ENCODE peak calls at places on chromosome 15, in nine cellular contexts. One of them, this sample, is unnamed.

GRCh38 chr15:42723068-42723467 is 13.9 kb downstream of the CDAN1 start:
- DNase-seq in NCI-H748 treated with DMSO at 0.1 percent for 48 hours: no peak
- DNase-seq in mucosa of descending colon: no peak
- DNase-seq in T-helper 17 cell: no peak
- DNase-seq in activated CD8-positive, alpha-beta T cell treated with anti-CD3 and anti-CD28 coated beads, Interleukin-2, amount 10 ng/mL, durations not matched to agents 7 days and 5 days: no peak
- DNase-seq in nephron progenitor cell: no peak
- DNase-seq in adipocyte: no peak
- DNase-seq in endothelial cell of umbilical vein: peak
- DNase-seq in HFF-Myc: no peak
- DNase-seq in this sample: no peak

GRCh38 chr15:65066001-65066634 is 1.7 kb downstream of the RASL12 start:
- DNase-seq in endothelial cell of umbilical vein: no peak
- DNase-seq in nephron progenitor cell: no peak
- DNase-seq in mucosa of descending colon: no peak
- DNase-seq in HFF-Myc: no peak
- DNase-seq in T-helper 17 cell: no peak
- DNase-seq in NCI-H748 treated with DMSO at 0.1 percent for 48 hours: no peak
- DNase-seq in activated CD8-positive, alpha-beta T cell treated with anti-CD3 and anti-CD28 coated beads, Interleukin-2, amount 10 ng/mL, durations not matched to agents 7 days and 5 days: no peak
- DNase-seq in adipocyte: no peak
- DNase-seq in this sample: no peak

GRCh38 chr15:100098705-100099104 is 243.1 kb downstream of the ADAMTS17 start:
- DNase-seq in activated CD8-positive, alpha-beta T cell treated with anti-CD3 and anti-CD28 coated beads, Interleukin-2, amount 10 ng/mL, durations not matched to agents 7 days and 5 days: no peak
- DNase-seq in nephron progenitor cell: no peak
- DNase-seq in HFF-Myc: no peak
- DNase-seq in T-helper 17 cell: no peak
- DNase-seq in adipocyte: no peak
- DNase-seq in NCI-H748 treated with DMSO at 0.1 percent for 48 hours: no peak
- DNase-seq in endothelial cell of umbilical vein: no peak
- DNase-seq in mucosa of descending colon: no peak
- DNase-seq in this sample: no peak

GRCh38 chr15:68204776-68205557 is at the start of gene CALML4:
- DNase-seq in NCI-H748 treated with DMSO at 0.1 percent for 48 hours: peak
- DNase-seq in HFF-Myc: no peak
- DNase-seq in nephron progenitor cell: peak
- DNase-seq in adipocyte: no peak
- DNase-seq in endothelial cell of umbilical vein: peak
- DNase-seq in mucosa of descending colon: peak
- DNase-seq in activated CD8-positive, alpha-beta T cell treated with anti-CD3 and anti-CD28 coated beads, Interleukin-2, amount 10 ng/mL, durations not matched to agents 7 days and 5 days: no peak
- DNase-seq in T-helper 17 cell: no peak
- DNase-seq in this sample: peak

GRCh38 chr15:62112616-62113593 is 46.1 kb downstream of the C2CD4A start:
- DNase-seq in mucosa of descending colon: no peak
- DNase-seq in NCI-H748 treated with DMSO at 0.1 percent for 48 hours: no peak
- DNase-seq in nephron progenitor cell: no peak
- DNase-seq in HFF-Myc: no peak
- DNase-seq in adipocyte: peak
- DNase-seq in T-helper 17 cell: no peak
- DNase-seq in endothelial cell of umbilical vein: peak
- DNase-seq in activated CD8-positive, alpha-beta T cell treated with anti-CD3 and anti-CD28 coated beads, Interleukin-2, amount 10 ng/mL, durations not matched to agents 7 days and 5 days: no peak
- DNase-seq in this sample: no peak

GRCh38 chr15:57865294-57865693 is 158.8 kb downstream of the POLR2M start:
- DNase-seq in activated CD8-positive, alpha-beta T cell treated with anti-CD3 and anti-CD28 coated beads, Interleukin-2, amount 10 ng/mL, durations not matched to agents 7 days and 5 days: no peak
- DNase-seq in HFF-Myc: no peak
- DNase-seq in endothelial cell of umbilical vein: no peak
- DNase-seq in NCI-H748 treated with DMSO at 0.1 percent for 48 hours: no peak
- DNase-seq in adipocyte: peak
- DNase-seq in T-helper 17 cell: no peak
- DNase-seq in mucosa of descending colon: no peak
- DNase-seq in nephron progenitor cell: no peak
- DNase-seq in this sample: no peak

GRCh38 chr15:55507567-55507966 is 467 bp downstream of the DNAAF4 start:
- DNase-seq in HFF-Myc: no peak
- DNase-seq in adipocyte: no peak
- DNase-seq in activated CD8-positive, alpha-beta T cell treated with anti-CD3 and anti-CD28 coated beads, Interleukin-2, amount 10 ng/mL, durations not matched to agents 7 days and 5 days: no peak
- DNase-seq in nephron progenitor cell: no peak
- DNase-seq in mucosa of descending colon: no peak
- DNase-seq in endothelial cell of umbilical vein: no peak
- DNase-seq in T-helper 17 cell: no peak
- DNase-seq in NCI-H748 treated with DMSO at 0.1 percent for 48 hours: no peak
- DNase-seq in this sample: no peak

GRCh38 chr15:79942656-79943481 is 28.1 kb downstream of the BCL2A1 start:
- DNase-seq in activated CD8-positive, alpha-beta T cell treated with anti-CD3 and anti-CD28 coated beads, Interleukin-2, amount 10 ng/mL, durations not matched to agents 7 days and 5 days: no peak
- DNase-seq in mucosa of descending colon: no peak
- DNase-seq in NCI-H748 treated with DMSO at 0.1 percent for 48 hours: no peak
- DNase-seq in endothelial cell of umbilical vein: no peak
- DNase-seq in T-helper 17 cell: no peak
- DNase-seq in HFF-Myc: no peak
- DNase-seq in adipocyte: peak
- DNase-seq in nephron progenitor cell: no peak
- DNase-seq in this sample: no peak

GRCh38 chr15:78730955-78731354 is 80.3 kb downstream of the ADAMTS7 start:
- DNase-seq in T-helper 17 cell: no peak
- DNase-seq in adipocyte: no peak
- DNase-seq in nephron progenitor cell: no peak
- DNase-seq in mucosa of descending colon: no peak
- DNase-seq in NCI-H748 treated with DMSO at 0.1 percent for 48 hours: no peak
- DNase-seq in HFF-Myc: no peak
- DNase-seq in endothelial cell of umbilical vein: no peak
- DNase-seq in activated CD8-positive, alpha-beta T cell treated with anti-CD3 and anti-CD28 coated beads, Interleukin-2, amount 10 ng/mL, durations not matched to agents 7 days and 5 days: no peak
- DNase-seq in this sample: no peak

GRCh38 chr15:92059036-92059970 is 205.8 kb downstream of the SLCO3A1 start:
- DNase-seq in endothelial cell of umbilical vein: no peak
- DNase-seq in adipocyte: no peak
- DNase-seq in activated CD8-positive, alpha-beta T cell treated with anti-CD3 and anti-CD28 coated beads, Interleukin-2, amount 10 ng/mL, durations not matched to agents 7 days and 5 days: no peak
- DNase-seq in mucosa of descending colon: no peak
- DNase-seq in HFF-Myc: no peak
- DNase-seq in NCI-H748 treated with DMSO at 0.1 percent for 48 hours: no peak
- DNase-seq in T-helper 17 cell: no peak
- DNase-seq in nephron progenitor cell: no peak
- DNase-seq in this sample: no peak

GRCh38 chr15:78992416-78993256 is 47.8 kb upstream of the CTSH start:
- DNase-seq in mucosa of descending colon: no peak
- DNase-seq in T-helper 17 cell: no peak
- DNase-seq in endothelial cell of umbilical vein: peak
- DNase-seq in adipocyte: no peak
- DNase-seq in HFF-Myc: no peak
- DNase-seq in activated CD8-positive, alpha-beta T cell treated with anti-CD3 and anti-CD28 coated beads, Interleukin-2, amount 10 ng/mL, durations not matched to agents 7 days and 5 days: no peak
- DNase-seq in nephron progenitor cell: no peak
- DNase-seq in NCI-H748 treated with DMSO at 0.1 percent for 48 hours: no peak
- DNase-seq in this sample: no peak

GRCh38 chr15:92981333-92981732 is 81.2 kb downstream of the CHD2 start:
- DNase-seq in mucosa of descending colon: no peak
- DNase-seq in endothelial cell of umbilical vein: peak
- DNase-seq in adipocyte: no peak
- DNase-seq in nephron progenitor cell: no peak
- DNase-seq in activated CD8-positive, alpha-beta T cell treated with anti-CD3 and anti-CD28 coated beads, Interleukin-2, amount 10 ng/mL, durations not matched to agents 7 days and 5 days: no peak
- DNase-seq in T-helper 17 cell: no peak
- DNase-seq in HFF-Myc: no peak
- DNase-seq in NCI-H748 treated with DMSO at 0.1 percent for 48 hours: no peak
- DNase-seq in this sample: no peak

GRCh38 chr15:74203914-74204431 is 1.4 kb upstream of the STRA6 start:
- DNase-seq in adipocyte: peak
- DNase-seq in nephron progenitor cell: peak
- DNase-seq in HFF-Myc: no peak
- DNase-seq in NCI-H748 treated with DMSO at 0.1 percent for 48 hours: no peak
- DNase-seq in mucosa of descending colon: no peak
- DNase-seq in T-helper 17 cell: no peak
- DNase-seq in activated CD8-positive, alpha-beta T cell treated with anti-CD3 and anti-CD28 coated beads, Interleukin-2, amount 10 ng/mL, durations not matched to agents 7 days and 5 days: no peak
- DNase-seq in endothelial cell of umbilical vein: no peak
- DNase-seq in this sample: no peak

GRCh38 chr15:70195808-70196304 is 98.1 kb upstream of the TLE3 start:
- DNase-seq in mucosa of descending colon: peak
- DNase-seq in adipocyte: peak
- DNase-seq in activated CD8-positive, alpha-beta T cell treated with anti-CD3 and anti-CD28 coated beads, Interleukin-2, amount 10 ng/mL, durations not matched to agents 7 days and 5 days: no peak
- DNase-seq in endothelial cell of umbilical vein: no peak
- DNase-seq in T-helper 17 cell: no peak
- DNase-seq in NCI-H748 treated with DMSO at 0.1 percent for 48 hours: no peak
- DNase-seq in HFF-Myc: peak
- DNase-seq in nephron progenitor cell: peak
- DNase-seq in this sample: no peak

GRCh38 chr15:74172751-74173544 is 562 bp upstream of the ISLR start:
- DNase-seq in mucosa of descending colon: peak
- DNase-seq in endothelial cell of umbilical vein: no peak
- DNase-seq in T-helper 17 cell: no peak
- DNase-seq in nephron progenitor cell: peak
- DNase-seq in NCI-H748 treated with DMSO at 0.1 percent for 48 hours: no peak
- DNase-seq in adipocyte: no peak
- DNase-seq in HFF-Myc: no peak
- DNase-seq in activated CD8-positive, alpha-beta T cell treated with anti-CD3 and anti-CD28 coated beads, Interleukin-2, amount 10 ng/mL, durations not matched to agents 7 days and 5 days: no peak
- DNase-seq in this sample: no peak

GRCh38 chr15:89928421-89928820 is 15.7 kb upstream of the ARPIN start:
- DNase-seq in adipocyte: no peak
- DNase-seq in mucosa of descending colon: no peak
- DNase-seq in activated CD8-positive, alpha-beta T cell treated with anti-CD3 and anti-CD28 coated beads, Interleukin-2, amount 10 ng/mL, durations not matched to agents 7 days and 5 days: no peak
- DNase-seq in HFF-Myc: no peak
- DNase-seq in T-helper 17 cell: no peak
- DNase-seq in NCI-H748 treated with DMSO at 0.1 percent for 48 hours: no peak
- DNase-seq in endothelial cell of umbilical vein: no peak
- DNase-seq in nephron progenitor cell: no peak
- DNase-seq in this sample: no peak

GRCh38 chr15:92097473-92098178 is 244.1 kb downstream of the SLCO3A1 start:
- DNase-seq in endothelial cell of umbilical vein: peak
- DNase-seq in T-helper 17 cell: peak
- DNase-seq in nephron progenitor cell: peak
- DNase-seq in NCI-H748 treated with DMSO at 0.1 percent for 48 hours: no peak
- DNase-seq in HFF-Myc: peak
- DNase-seq in adipocyte: peak
- DNase-seq in activated CD8-positive, alpha-beta T cell treated with anti-CD3 and anti-CD28 coated beads, Interleukin-2, amount 10 ng/mL, durations not matched to agents 7 days and 5 days: peak
- DNase-seq in mucosa of descending colon: peak
- DNase-seq in this sample: peak

GRCh38 chr15:92393287-92393993 is at the start of gene ST8SIA2:
- DNase-seq in HFF-Myc: no peak
- DNase-seq in endothelial cell of umbilical vein: peak
- DNase-seq in T-helper 17 cell: no peak
- DNase-seq in nephron progenitor cell: peak
- DNase-seq in mucosa of descending colon: peak
- DNase-seq in activated CD8-positive, alpha-beta T cell treated with anti-CD3 and anti-CD28 coated beads, Interleukin-2, amount 10 ng/mL, durations not matched to agents 7 days and 5 days: no peak
- DNase-seq in NCI-H748 treated with DMSO at 0.1 percent for 48 hours: peak
- DNase-seq in adipocyte: peak
- DNase-seq in this sample: peak

GRCh38 chr15:69456208-69457166 is 3.9 kb downstream of the RPLP1 start:
- DNase-seq in endothelial cell of umbilical vein: no peak
- DNase-seq in activated CD8-positive, alpha-beta T cell treated with anti-CD3 and anti-CD28 coated beads, Interleukin-2, amount 10 ng/mL, durations not matched to agents 7 days and 5 days: no peak
- DNase-seq in nephron progenitor cell: no peak
- DNase-seq in T-helper 17 cell: no peak
- DNase-seq in NCI-H748 treated with DMSO at 0.1 percent for 48 hours: no peak
- DNase-seq in HFF-Myc: no peak
- DNase-seq in adipocyte: no peak
- DNase-seq in mucosa of descending colon: no peak
- DNase-seq in this sample: no peak

GRCh38 chr15:72074335-72075060 is 43.5 kb downstream of the MYO9A start:
- DNase-seq in endothelial cell of umbilical vein: no peak
- DNase-seq in T-helper 17 cell: no peak
- DNase-seq in mucosa of descending colon: no peak
- DNase-seq in HFF-Myc: no peak
- DNase-seq in adipocyte: no peak
- DNase-seq in activated CD8-positive, alpha-beta T cell treated with anti-CD3 and anti-CD28 coated beads, Interleukin-2, amount 10 ng/mL, durations not matched to agents 7 days and 5 days: no peak
- DNase-seq in NCI-H748 treated with DMSO at 0.1 percent for 48 hours: no peak
- DNase-seq in nephron progenitor cell: no peak
- DNase-seq in this sample: no peak

GRCh38 chr15:81955709-81956108 is 90.1 kb downstream of the MEX3B start:
- DNase-seq in activated CD8-positive, alpha-beta T cell treated with anti-CD3 and anti-CD28 coated beads, Interleukin-2, amount 10 ng/mL, durations not matched to agents 7 days and 5 days: no peak
- DNase-seq in NCI-H748 treated with DMSO at 0.1 percent for 48 hours: no peak
- DNase-seq in mucosa of descending colon: no peak
- DNase-seq in nephron progenitor cell: no peak
- DNase-seq in endothelial cell of umbilical vein: no peak
- DNase-seq in HFF-Myc: no peak
- DNase-seq in adipocyte: peak
- DNase-seq in T-helper 17 cell: no peak
- DNase-seq in this sample: no peak

GRCh38 chr15:32688151-32688639 is 29.6 kb upstream of the GREM1 start:
- DNase-seq in NCI-H748 treated with DMSO at 0.1 percent for 48 hours: peak
- DNase-seq in nephron progenitor cell: no peak
- DNase-seq in T-helper 17 cell: no peak
- DNase-seq in HFF-Myc: no peak
- DNase-seq in endothelial cell of umbilical vein: no peak
- DNase-seq in mucosa of descending colon: no peak
- DNase-seq in adipocyte: no peak
- DNase-seq in activated CD8-positive, alpha-beta T cell treated with anti-CD3 and anti-CD28 coated beads, Interleukin-2, amount 10 ng/mL, durations not matched to agents 7 days and 5 days: no peak
- DNase-seq in this sample: peak

GRCh38 chr15:58459562-58459961 is 27.8 kb downstream of the LIPC start:
- DNase-seq in endothelial cell of umbilical vein: no peak
- DNase-seq in activated CD8-positive, alpha-beta T cell treated with anti-CD3 and anti-CD28 coated beads, Interleukin-2, amount 10 ng/mL, durations not matched to agents 7 days and 5 days: no peak
- DNase-seq in NCI-H748 treated with DMSO at 0.1 percent for 48 hours: no peak
- DNase-seq in nephron progenitor cell: no peak
- DNase-seq in mucosa of descending colon: peak
- DNase-seq in HFF-Myc: no peak
- DNase-seq in T-helper 17 cell: no peak
- DNase-seq in adipocyte: no peak
- DNase-seq in this sample: peak

GRCh38 chr15:101014276-101014675 is 95.1 kb downstream of the LRRK1 start:
- DNase-seq in endothelial cell of umbilical vein: no peak
- DNase-seq in adipocyte: no peak
- DNase-seq in nephron progenitor cell: no peak
- DNase-seq in T-helper 17 cell: no peak
- DNase-seq in activated CD8-positive, alpha-beta T cell treated with anti-CD3 and anti-CD28 coated beads, Interleukin-2, amount 10 ng/mL, durations not matched to agents 7 days and 5 days: no peak
- DNase-seq in HFF-Myc: no peak
- DNase-seq in mucosa of descending colon: no peak
- DNase-seq in NCI-H748 treated with DMSO at 0.1 percent for 48 hours: no peak
- DNase-seq in this sample: no peak

GRCh38 chr15:50764331-50765201 is 940 bp downstream of the SPPL2A start:
- DNase-seq in endothelial cell of umbilical vein: peak
- DNase-seq in adipocyte: peak
- DNase-seq in HFF-Myc: no peak
- DNase-seq in NCI-H748 treated with DMSO at 0.1 percent for 48 hours: no peak
- DNase-seq in T-helper 17 cell: no peak
- DNase-seq in nephron progenitor cell: no peak
- DNase-seq in activated CD8-positive, alpha-beta T cell treated with anti-CD3 and anti-CD28 coated beads, Interleukin-2, amount 10 ng/mL, durations not matched to agents 7 days and 5 days: peak
- DNase-seq in mucosa of descending colon: no peak
- DNase-seq in this sample: peak

GRCh38 chr15:60212536-60212935 is 185.2 kb downstream of the ANXA2 start:
- DNase-seq in HFF-Myc: peak
- DNase-seq in nephron progenitor cell: no peak
- DNase-seq in adipocyte: no peak
- DNase-seq in mucosa of descending colon: no peak
- DNase-seq in activated CD8-positive, alpha-beta T cell treated with anti-CD3 and anti-CD28 coated beads, Interleukin-2, amount 10 ng/mL, durations not matched to agents 7 days and 5 days: no peak
- DNase-seq in NCI-H748 treated with DMSO at 0.1 percent for 48 hours: no peak
- DNase-seq in T-helper 17 cell: no peak
- DNase-seq in endothelial cell of umbilical vein: no peak
- DNase-seq in this sample: no peak

GRCh38 chr15:77178421-77178820 is 107.5 kb upstream of the TSPAN3 start:
- DNase-seq in endothelial cell of umbilical vein: no peak
- DNase-seq in nephron progenitor cell: no peak
- DNase-seq in HFF-Myc: no peak
- DNase-seq in mucosa of descending colon: no peak
- DNase-seq in T-helper 17 cell: no peak
- DNase-seq in adipocyte: no peak
- DNase-seq in activated CD8-positive, alpha-beta T cell treated with anti-CD3 and anti-CD28 coated beads, Interleukin-2, amount 10 ng/mL, durations not matched to agents 7 days and 5 days: no peak
- DNase-seq in NCI-H748 treated with DMSO at 0.1 percent for 48 hours: no peak
- DNase-seq in this sample: no peak

GRCh38 chr15:68635142-68635541 is 56.3 kb downstream of the CORO2B start:
- DNase-seq in activated CD8-positive, alpha-beta T cell treated with anti-CD3 and anti-CD28 coated beads, Interleukin-2, amount 10 ng/mL, durations not matched to agents 7 days and 5 days: no peak
- DNase-seq in mucosa of descending colon: no peak
- DNase-seq in endothelial cell of umbilical vein: no peak
- DNase-seq in nephron progenitor cell: no peak
- DNase-seq in HFF-Myc: no peak
- DNase-seq in adipocyte: peak
- DNase-seq in T-helper 17 cell: no peak
- DNase-seq in NCI-H748 treated with DMSO at 0.1 percent for 48 hours: no peak
- DNase-seq in this sample: no peak

GRCh38 chr15:65423977-65424679 is 1.4 kb upstream of the IGDCC4 start:
- DNase-seq in adipocyte: peak
- DNase-seq in HFF-Myc: no peak
- DNase-seq in endothelial cell of umbilical vein: no peak
- DNase-seq in activated CD8-positive, alpha-beta T cell treated with anti-CD3 and anti-CD28 coated beads, Interleukin-2, amount 10 ng/mL, durations not matched to agents 7 days and 5 days: no peak
- DNase-seq in NCI-H748 treated with DMSO at 0.1 percent for 48 hours: no peak
- DNase-seq in nephron progenitor cell: no peak
- DNase-seq in T-helper 17 cell: no peak
- DNase-seq in mucosa of descending colon: no peak
- DNase-seq in this sample: peak

GRCh38 chr15:99504823-99505551 is 60.8 kb upstream of the MEF2A start:
- DNase-seq in activated CD8-positive, alpha-beta T cell treated with anti-CD3 and anti-CD28 coated beads, Interleukin-2, amount 10 ng/mL, durations not matched to agents 7 days and 5 days: peak
- DNase-seq in NCI-H748 treated with DMSO at 0.1 percent for 48 hours: no peak
- DNase-seq in adipocyte: peak
- DNase-seq in endothelial cell of umbilical vein: peak
- DNase-seq in T-helper 17 cell: no peak
- DNase-seq in HFF-Myc: no peak
- DNase-seq in mucosa of descending colon: no peak
- DNase-seq in nephron progenitor cell: no peak
- DNase-seq in this sample: no peak

GRCh38 chr15:40906947-40907802 is 12.9 kb downstream of the VPS18 start:
- DNase-seq in nephron progenitor cell: no peak
- DNase-seq in endothelial cell of umbilical vein: peak
- DNase-seq in HFF-Myc: no peak
- DNase-seq in mucosa of descending colon: peak
- DNase-seq in T-helper 17 cell: peak
- DNase-seq in adipocyte: peak
- DNase-seq in activated CD8-positive, alpha-beta T cell treated with anti-CD3 and anti-CD28 coated beads, Interleukin-2, amount 10 ng/mL, durations not matched to agents 7 days and 5 days: peak
- DNase-seq in NCI-H748 treated with DMSO at 0.1 percent for 48 hours: no peak
- DNase-seq in this sample: no peak